ENCODE peak calls at places on chromosomes 11 and 22, in five cellular contexts. One of them, this sample, is unnamed.

GRCh38 chr11:112797072-112797471 is 164.1 kb upstream of the NCAM1 start:
- DNase-seq in NB4: no peak
- DNase-seq in effector memory CD4-positive, alpha-beta T cell: no peak
- DNase-seq in kidney epithelial cell: no peak
- DNase-seq in tibial artery: peak; percentile 19
- DNase-seq in this sample: no peak

GRCh38 chr11:126335463-126335760 is 20.1 kb upstream of the ST3GAL4 start:
- DNase-seq in NB4: no peak
- DNase-seq in effector memory CD4-positive, alpha-beta T cell: no peak
- DNase-seq in kidney epithelial cell: no peak
- DNase-seq in tibial artery: no peak
- DNase-seq in this sample: peak; percentile 4

GRCh38 chr22:22822106-22822505 is 65.5 kb upstream of the IGLL5 start:
- DNase-seq in NB4: no peak
- DNase-seq in effector memory CD4-positive, alpha-beta T cell: no peak
- DNase-seq in kidney epithelial cell: no peak
- DNase-seq in tibial artery: no peak
- DNase-seq in this sample: no peak

GRCh38 chr11:105767945-105768344 is 158.1 kb downstream of the GRIA4 start:
- DNase-seq in NB4: no peak
- DNase-seq in effector memory CD4-positive, alpha-beta T cell: no peak
- DNase-seq in kidney epithelial cell: no peak
- DNase-seq in tibial artery: no peak
- DNase-seq in this sample: no peak

GRCh38 chr22:44037519-44038370 is 13.6 kb downstream of the PARVB start:
- DNase-seq in NB4: no peak
- DNase-seq in effector memory CD4-positive, alpha-beta T cell: no peak
- DNase-seq in kidney epithelial cell: peak; percentile 90
- DNase-seq in tibial artery: peak; percentile 68
- DNase-seq in this sample: no peak

GRCh38 chr22:48485144-48486135 is 1342.2 kb downstream of the BRD1 start:
- DNase-seq in NB4: no peak
- DNase-seq in effector memory CD4-positive, alpha-beta T cell: no peak
- DNase-seq in kidney epithelial cell: no peak
- DNase-seq in tibial artery: peak; percentile 41
- DNase-seq in this sample: peak; percentile 28

GRCh38 chr11:10908215-10908990 is 50.5 kb upstream of the ZBED5 start:
- DNase-seq in NB4: no peak
- DNase-seq in effector memory CD4-positive, alpha-beta T cell: no peak
- DNase-seq in kidney epithelial cell: peak; percentile 84
- DNase-seq in tibial artery: no peak
- DNase-seq in this sample: no peak

GRCh38 chr11:58575377-58576020 is at the start of gene LPXN:
- DNase-seq in NB4: peak; percentile 89
- DNase-seq in effector memory CD4-positive, alpha-beta T cell: peak; percentile 54
- DNase-seq in kidney epithelial cell: no peak
- DNase-seq in tibial artery: no peak
- DNase-seq in this sample: no peak

GRCh38 chr22:48090332-48090672 is 1327.9 kb downstream of the TBC1D22A start:
- DNase-seq in NB4: no peak
- DNase-seq in effector memory CD4-positive, alpha-beta T cell: no peak
- DNase-seq in kidney epithelial cell: no peak
- DNase-seq in tibial artery: no peak
- DNase-seq in this sample: no peak

GRCh38 chr22:29623059-29623458 is 19.6 kb downstream of the NF2 start:
- DNase-seq in NB4: no peak
- DNase-seq in effector memory CD4-positive, alpha-beta T cell: no peak
- DNase-seq in kidney epithelial cell: no peak
- DNase-seq in tibial artery: no peak
- DNase-seq in this sample: no peak

GRCh38 chr11:12581923-12582322 is 92.3 kb upstream of the TEAD1 start:
- DNase-seq in NB4: no peak
- DNase-seq in effector memory CD4-positive, alpha-beta T cell: no peak
- DNase-seq in kidney epithelial cell: peak; percentile 95
- DNase-seq in tibial artery: no peak
- DNase-seq in this sample: no peak

GRCh38 chr11:20874358-20874757 is 205.0 kb downstream of the NELL1 start:
- DNase-seq in NB4: no peak
- DNase-seq in effector memory CD4-positive, alpha-beta T cell: no peak
- DNase-seq in kidney epithelial cell: no peak
- DNase-seq in tibial artery: no peak
- DNase-seq in this sample: no peak

GRCh38 chr11:76592961-76593360 is 77.6 kb downstream of the LRRC32 start:
- DNase-seq in NB4: no peak
- DNase-seq in effector memory CD4-positive, alpha-beta T cell: no peak
- DNase-seq in kidney epithelial cell: no peak
- DNase-seq in tibial artery: no peak
- DNase-seq in this sample: no peak

GRCh38 chr11:77101043-77101537 is 1.6 kb upstream of the OMP start:
- DNase-seq in NB4: peak; percentile 64
- DNase-seq in effector memory CD4-positive, alpha-beta T cell: no peak
- DNase-seq in kidney epithelial cell: no peak
- DNase-seq in tibial artery: no peak
- DNase-seq in this sample: no peak

GRCh38 chr11:14972581-14973490 is 685 bp upstream of the CALCA start:
- DNase-seq in NB4: no peak
- DNase-seq in effector memory CD4-positive, alpha-beta T cell: no peak
- DNase-seq in kidney epithelial cell: no peak
- DNase-seq in tibial artery: no peak
- DNase-seq in this sample: no peak

GRCh38 chr11:3126207-3126865 is 38.8 kb downstream of the OSBPL5 start:
- DNase-seq in NB4: no peak
- DNase-seq in effector memory CD4-positive, alpha-beta T cell: no peak
- DNase-seq in kidney epithelial cell: no peak
- DNase-seq in tibial artery: peak; percentile 68
- DNase-seq in this sample: no peak
- H3K4me3 ChIP-seq in NB4: no peak overlapping the region
- H3K4me3 ChIP-seq in effector memory CD4-positive, alpha-beta T cell: no peak overlapping the region
- H3K4me3 ChIP-seq in kidney epithelial cell: no peak overlapping the region
- H3K4me3 ChIP-seq in tibial artery: no peak overlapping the region
- H3K4me3 ChIP-seq in this sample: no peak overlapping the region

GRCh38 chr22:31968022-31968421 is 23.7 kb downstream of the YWHAH start:
- DNase-seq in NB4: no peak
- DNase-seq in effector memory CD4-positive, alpha-beta T cell: no peak
- DNase-seq in kidney epithelial cell: no peak
- DNase-seq in tibial artery: no peak
- DNase-seq in this sample: peak; percentile 55

GRCh38 chr22:31969789-31970489 is 25.6 kb downstream of the YWHAH start:
- DNase-seq in NB4: peak; percentile 66
- DNase-seq in effector memory CD4-positive, alpha-beta T cell: peak; percentile 59
- DNase-seq in kidney epithelial cell: peak; percentile 50
- DNase-seq in tibial artery: peak; percentile 74
- DNase-seq in this sample: peak; percentile 76

GRCh38 chr22:31973739-31974138 is 29.4 kb downstream of the YWHAH start:
- DNase-seq in NB4: no peak
- DNase-seq in effector memory CD4-positive, alpha-beta T cell: no peak
- DNase-seq in kidney epithelial cell: no peak
- DNase-seq in tibial artery: no peak
- DNase-seq in this sample: no peak

GRCh38 chr22:31972180-31972579 is 27.8 kb downstream of the YWHAH start:
- DNase-seq in NB4: no peak
- DNase-seq in effector memory CD4-positive, alpha-beta T cell: no peak
- DNase-seq in kidney epithelial cell: no peak
- DNase-seq in tibial artery: no peak
- DNase-seq in this sample: no peak

DNA sequence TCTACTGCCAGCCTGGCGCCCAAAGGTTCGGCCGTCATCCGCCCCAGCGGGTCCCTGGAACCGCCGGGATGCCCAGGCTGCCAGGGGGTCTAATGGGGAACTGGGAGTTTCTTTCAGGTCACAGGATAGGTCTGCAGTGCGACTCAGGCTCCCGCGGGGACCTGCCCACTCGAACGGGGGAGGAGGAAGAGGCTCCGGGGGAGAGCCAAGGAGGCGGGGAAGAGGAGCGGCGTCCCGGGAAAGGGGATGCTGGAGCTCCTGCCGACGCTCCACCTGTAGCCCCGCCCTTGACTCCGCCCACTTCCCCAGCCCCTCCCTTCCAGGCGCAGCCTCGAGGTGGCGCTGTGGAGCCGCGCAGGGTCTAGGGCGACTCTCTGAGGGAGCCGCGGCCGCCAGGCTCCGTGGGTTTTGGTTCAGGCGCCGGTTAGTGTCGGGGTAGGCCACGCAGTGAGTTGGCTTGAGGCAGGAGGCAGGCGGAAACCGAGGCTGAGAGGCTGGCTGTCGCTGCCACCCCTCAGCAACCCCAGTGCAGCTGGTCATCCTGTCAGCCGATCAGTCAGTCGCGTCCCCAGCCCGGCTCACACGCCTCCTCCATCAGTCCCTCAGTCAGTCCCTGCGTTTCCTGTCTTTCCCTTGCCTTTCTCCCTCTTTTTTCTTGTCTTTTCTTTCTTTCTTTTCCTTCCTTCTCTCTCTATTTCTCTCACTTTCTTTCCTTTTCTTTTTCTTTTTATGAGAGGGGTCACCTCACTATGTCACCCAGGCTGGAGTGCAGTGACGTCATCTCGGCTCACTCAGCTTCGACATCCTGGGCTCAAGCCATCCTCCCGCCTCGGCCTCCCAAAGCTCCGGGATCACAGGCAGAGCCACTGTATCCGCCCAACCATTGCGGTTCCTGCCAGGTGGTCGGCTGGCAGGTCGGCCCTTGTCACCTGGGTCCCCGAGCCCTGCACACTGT is 26.4 kb downstream of the YWHAH start:
- DNase-seq in NB4: peak; percentile 76
- DNase-seq in effector memory CD4-positive, alpha-beta T cell: peak; percentile 83
- DNase-seq in kidney epithelial cell: no peak
- DNase-seq in tibial artery: peak; percentile 87
- DNase-seq in this sample: peak; percentile 75
- H3K4me3 ChIP-seq in NB4: no peak overlapping the region
- H3K4me3 ChIP-seq in effector memory CD4-positive, alpha-beta T cell: peak overlapping the region; percentile 46
- H3K4me3 ChIP-seq in kidney epithelial cell: peak overlapping the region; percentile 44
- H3K4me3 ChIP-seq in tibial artery: peak overlapping the region; percentile 55
- H3K4me3 ChIP-seq in this sample: peak overlapping the region; percentile 57

GRCh38 chr11:45982656-45983470 is 60.4 kb downstream of the LARGE2 start:
- DNase-seq in NB4: peak; percentile 57
- DNase-seq in effector memory CD4-positive, alpha-beta T cell: no peak
- DNase-seq in kidney epithelial cell: peak; percentile 72
- DNase-seq in tibial artery: no peak
- DNase-seq in this sample: peak; percentile 58
- H3K4me3 ChIP-seq in NB4: no peak overlapping the region
- H3K4me3 ChIP-seq in effector memory CD4-positive, alpha-beta T cell: no peak overlapping the region
- H3K4me3 ChIP-seq in kidney epithelial cell: no peak overlapping the region
- H3K4me3 ChIP-seq in tibial artery: no peak overlapping the region
- H3K4me3 ChIP-seq in this sample: no peak overlapping the region

GRCh38 chr11:64862914-64863313 is 15.5 kb downstream of the EHD1 start:
- DNase-seq in NB4: no peak
- DNase-seq in effector memory CD4-positive, alpha-beta T cell: no peak
- DNase-seq in kidney epithelial cell: no peak
- DNase-seq in tibial artery: peak; percentile 77
- DNase-seq in this sample: no peak
- H3K4me3 ChIP-seq in NB4: no peak overlapping the region
- H3K4me3 ChIP-seq in effector memory CD4-positive, alpha-beta T cell: peak overlapping the region; percentile 31
- H3K4me3 ChIP-seq in kidney epithelial cell: no peak overlapping the region
- H3K4me3 ChIP-seq in tibial artery: peak overlapping the region; percentile 27
- H3K4me3 ChIP-seq in this sample: no peak overlapping the region

GRCh38 chr11:65389294-65389980 is 3.0 kb downstream of the FRMD8 start:
- DNase-seq in NB4: no peak
- DNase-seq in effector memory CD4-positive, alpha-beta T cell: no peak
- DNase-seq in kidney epithelial cell: no peak
- DNase-seq in tibial artery: no peak
- DNase-seq in this sample: no peak

GRCh38 chr11:65390099-65390941 is 3.9 kb downstream of the FRMD8 start:
- DNase-seq in NB4: no peak
- DNase-seq in effector memory CD4-positive, alpha-beta T cell: no peak
- DNase-seq in kidney epithelial cell: no peak
- DNase-seq in tibial artery: no peak
- DNase-seq in this sample: peak; percentile 19

GRCh38 chr11:65392899-65393298 is 6.5 kb downstream of the FRMD8 start:
- DNase-seq in NB4: no peak
- DNase-seq in effector memory CD4-positive, alpha-beta T cell: no peak
- DNase-seq in kidney epithelial cell: no peak
- DNase-seq in tibial artery: no peak
- DNase-seq in this sample: no peak

GRCh38 chr11:65392186-65392829 is 5.9 kb downstream of the FRMD8 start:
- DNase-seq in NB4: no peak
- DNase-seq in effector memory CD4-positive, alpha-beta T cell: no peak
- DNase-seq in kidney epithelial cell: no peak
- DNase-seq in tibial artery: no peak
- DNase-seq in this sample: no peak

DNA sequence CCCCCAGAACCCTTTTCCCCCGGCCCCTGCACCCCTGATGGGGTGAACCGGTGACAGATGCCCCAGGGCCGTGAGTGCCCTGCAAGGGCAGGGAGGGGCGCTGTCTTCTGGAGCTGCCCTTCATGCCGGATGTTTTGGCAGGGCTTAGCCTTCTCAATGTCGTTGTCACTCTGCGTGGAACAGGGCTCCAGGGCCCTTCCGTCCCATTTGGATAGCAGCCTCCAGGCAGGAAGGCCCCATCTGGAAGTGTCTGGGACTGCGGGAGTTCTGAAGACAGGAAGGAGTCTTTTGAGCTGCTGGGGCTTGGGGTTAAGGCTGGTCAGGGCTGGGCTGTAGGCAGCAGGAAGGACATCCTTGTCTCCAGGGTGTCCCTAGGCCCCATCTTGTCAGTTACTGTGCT is 4.6 kb downstream of the FRMD8 start:
- DNase-seq in NB4: no peak
- DNase-seq in effector memory CD4-positive, alpha-beta T cell: no peak
- DNase-seq in kidney epithelial cell: no peak
- DNase-seq in tibial artery: no peak
- DNase-seq in this sample: no peak
- H3K4me3 ChIP-seq in NB4: no peak overlapping the region
- H3K4me3 ChIP-seq in effector memory CD4-positive, alpha-beta T cell: no peak overlapping the region
- H3K4me3 ChIP-seq in kidney epithelial cell: no peak overlapping the region
- H3K4me3 ChIP-seq in tibial artery: peak overlapping the region; percentile 11
- H3K4me3 ChIP-seq in this sample: peak overlapping the region; percentile 50